ENCODE peak calls at places on chromosome 17, in ten cellular contexts. G, L, Y, C, H, Z, Q, A, E and U are unnamed samples.

GRCh38 chr17:17551361-17551760 is 40.1 kb downstream of the PEMT start:
- ATAC-seq in G (no peak), L (no peak), Y (peak), C (peak), H (no peak), Z (no peak), Q (no peak), A (peak), E (peak), U (no peak)

GRCh38 chr17:2435852-2436251 is 35.0 kb upstream of the MNT start:
- ATAC-seq in G (no peak), L (no peak), Y (no peak), C (no peak), H (no peak), Z (no peak), Q (no peak), A (no peak), E (peak), U (no peak)

GRCh38 chr17:1673041-1673790 is 11.5 kb downstream of the PRPF8 start:
- ATAC-seq in G (peak), L (no peak), Y (no peak), C (no peak), H (peak), Z (no peak), Q (no peak), A (no peak), E (no peak), U (no peak)

GRCh38 chr17:47311420-47311819 is 12.3 kb upstream of the EFCAB13 start:
- ATAC-seq in G (no peak), L (no peak), Y (no peak), C (no peak), H (no peak), Z (no peak), Q (no peak), A (no peak), E (no peak), U (no peak)

GRCh38 chr17:68396795-68397536 is 60.3 kb downstream of the WIPI1 start:
- ATAC-seq in G (peak), L (no peak), Y (no peak), C (no peak), H (no peak), Z (no peak), Q (no peak), A (no peak), E (no peak), U (no peak)

GRCh38 chr17:42394838-42395237 is 6.6 kb upstream of the STAT3 start:
- ATAC-seq in G (no peak), L (no peak), Y (peak), C (no peak), H (no peak), Z (no peak), Q (no peak), A (no peak), E (no peak), U (no peak)

GRCh38 chr17:64736804-64737492 is 74.8 kb upstream of the SMURF2 start:
- ATAC-seq in G (peak), L (peak), Y (peak), C (no peak), H (peak), Z (peak), Q (peak), A (no peak), E (peak), U (no peak)

GRCh38 chr17:56034120-56034757 is 119.0 kb upstream of the ANKFN1 start:
- ATAC-seq in G (no peak), L (no peak), Y (peak), C (peak), H (no peak), Z (peak), Q (no peak), A (peak), E (no peak), U (peak)

GRCh38 chr17:8080208-8080798 is 7.2 kb downstream of the ALOX12B start:
- ATAC-seq in G (no peak), L (no peak), Y (no peak), C (peak), H (no peak), Z (peak), Q (peak), A (peak), E (peak), U (peak)

GRCh38 chr17:40614431-40615294 is 33.0 kb downstream of the SMARCE1 start:
- ATAC-seq in G (no peak), L (no peak), Y (no peak), C (no peak), H (peak), Z (no peak), Q (no peak), A (no peak), E (no peak), U (no peak)

GRCh38 chr17:56594528-56595418 is 1.3 kb downstream of the NOG start:
- ATAC-seq in G (no peak), L (peak), Y (peak), C (no peak), H (peak), Z (peak), Q (peak), A (no peak), E (peak), U (no peak)